ENCODE peak calls at places on chromosomes 5 and 9, in seven cellular contexts. P, C, S, M, N, J and A are unnamed samples.

GRCh38 chr5:110321117-110321516 is 405.4 kb downstream of the TMEM232 start:
- DNase-seq in P (no peak), N (no peak), S (no peak), M (no peak), C (no peak), J (no peak), A (no peak)

GRCh38 chr9:29285818-29286217 is 1712.5 kb upstream of the C9orf72 start:
- DNase-seq in J (no peak), N (no peak), P (no peak), S (no peak), C (no peak), M (no peak), A (no peak)

GRCh38 chr5:54758038-54758437 is 227.4 kb downstream of the ESM1 start:
- DNase-seq in C (no peak), N (no peak), P (no peak), J (no peak), S (no peak), M (no peak), A (no peak)

GRCh38 chr9:133657120-133657661 is 21.0 kb downstream of the DBH start:
- DNase-seq in J (no peak), S (no peak), N (no peak), P (no peak), M (no peak), C (no peak), A (no peak)

GRCh38 chr5:29148581-29148980 is 2044.9 kb upstream of the CDH6 start:
- DNase-seq in J (no peak), M (no peak), N (no peak), S (no peak), P (no peak), C (no peak), A (no peak)

GRCh38 chr5:133757396-133757795 is 145.1 kb upstream of the FSTL4 start:
- DNase-seq in C (no peak), J (no peak), S (no peak), M (no peak), N (no peak), P (no peak), A (no peak)

GRCh38 chr5:57680686-57681085 is 198.1 kb upstream of the ACTBL2 start:
- DNase-seq in S (no peak), M (no peak), P (no peak), J (no peak), N (no peak), C (no peak), A (no peak)

GRCh38 chr9:21056931-21057330 is 20.8 kb downstream of the IFNB1 start:
- DNase-seq in M (no peak), S (no peak), N (no peak), C (no peak), P (no peak), J (no peak), A (no peak)

GRCh38 chr5:167893271-167893670 is 398.2 kb upstream of the WWC1 start:
- DNase-seq in N (no peak), J (no peak), S (no peak), C (no peak), M (no peak), P (no peak), A (no peak)

GRCh38 chr5:133041910-133042309 is 9.9 kb upstream of the HSPA4 start:
- DNase-seq in J (no peak), M (no peak), S (no peak), N (no peak), P (no peak), C (no peak), A (no peak)

GRCh38 chr5:72138943-72139467 is 31.7 kb downstream of the MAP1B start:
- DNase-seq in P (no peak), S (no peak), M (no peak), J (no peak), N (no peak), C (no peak), A (no peak)

GRCh38 chr9:131304676-131305366 is 15.3 kb downstream of the PLPP7 start:
- DNase-seq in S (no peak), M (no peak), J (no peak), C (peak), N (no peak), P (no peak), A (no peak)

GRCh38 chr5:8184455-8185063 is 315.6 kb downstream of the MTRR start:
- DNase-seq in C (peak), S (peak), N (peak), J (peak), P (no peak), M (no peak), A (peak)

GRCh38 chr9:90783552-90783951 is 18.1 kb upstream of the SYK start:
- DNase-seq in P (no peak), N (no peak), M (no peak), S (no peak), J (no peak), C (no peak), A (no peak)

GRCh38 chr9:1366300-1366699 is 316.1 kb downstream of the DMRT2 start:
- DNase-seq in S (no peak), C (no peak), N (no peak), J (no peak), P (no peak), M (no peak), A (no peak)

GRCh38 chr5:11384441-11385250 is 519.6 kb downstream of the CTNND2 start:
- DNase-seq in S (no peak), C (peak), M (no peak), P (no peak), J (no peak), N (peak), A (no peak)

GRCh38 chr5:31921852-31922305 is 252.2 kb downstream of the GOLPH3 start:
- DNase-seq in J (no peak), N (no peak), P (no peak), C (no peak), M (no peak), S (no peak), A (no peak)

GRCh38 chr5:151164687-151165392 is 7.3 kb upstream of the ANXA6 start:
- DNase-seq in N (peak), S (peak), P (no peak), C (peak), J (peak), M (peak), A (peak)

GRCh38 chr9:34242830-34243229 is 64.0 kb downstream of the UBAP1 start:
- DNase-seq in C (no peak), N (no peak), J (no peak), M (no peak), S (no peak), P (no peak), A (no peak)

GRCh38 chr5:1031306-1031959 is 22.8 kb downstream of the NKD2 start:
- DNase-seq in S (no peak), C (peak), J (no peak), P (no peak), N (no peak), M (no peak), A (no peak)

GRCh38 chr9:19788152-19788551 is 685 bp downstream of the SLC24A2 start:
- DNase-seq in N (no peak), P (no peak), C (peak), M (no peak), J (no peak), S (no peak), A (no peak)

GRCh38 chr5:123810911-123811310 is 298.9 kb downstream of the CSNK1G3 start:
- DNase-seq in C (no peak), M (no peak), P (no peak), S (no peak), N (no peak), J (no peak), A (no peak)

GRCh38 chr9:20364954-20365353 is 257.3 kb downstream of the MLLT3 start:
- DNase-seq in J (no peak), P (no peak), N (no peak), C (no peak), S (no peak), M (no peak), A (no peak)

GRCh38 chr5:150489358-150490295 is 18.3 kb upstream of the NDST1 start:
- DNase-seq in C (no peak), M (no peak), S (peak), N (no peak), P (peak), J (no peak), A (peak)

GRCh38 chr9:131954299-131954698 is 125.4 kb downstream of the MED27 start:
- DNase-seq in P (no peak), J (no peak), M (peak), S (no peak), C (no peak), N (no peak), A (no peak)

GRCh38 chr9:33289501-33289900 is 815 bp upstream of the NFX1 start:
- DNase-seq in M (no peak), S (no peak), N (no peak), J (no peak), C (peak), P (no peak), A (peak)

GRCh38 chr9:14415947-14416346 is 102.0 kb upstream of the NFIB start:
- DNase-seq in P (no peak), M (no peak), N (no peak), C (no peak), J (no peak), S (no peak), A (no peak)

GRCh38 chr9:18896531-18897179 is 136.4 kb downstream of the SAXO1 start:
- DNase-seq in P (peak), J (no peak), M (no peak), N (no peak), S (no peak), C (no peak), A (no peak)

GRCh38 chr5:27598576-27598975 is 560.2 kb upstream of the CDH9 start:
- DNase-seq in S (no peak), N (no peak), C (no peak), M (no peak), P (no peak), J (no peak), A (no peak)

GRCh38 chr5:67211926-67212325 is 15.3 kb upstream of the CD180 start:
- DNase-seq in M (no peak), S (no peak), P (no peak), N (no peak), J (no peak), C (no peak), A (no peak)

GRCh38 chr9:37929441-37929895 is 25.5 kb upstream of the SLC25A51 start:
- DNase-seq in N (no peak), P (peak), M (peak), C (no peak), S (no peak), J (no peak), A (no peak)

GRCh38 chr9:31736581-31737179 is 647.8 kb upstream of the ACO1 start:
- DNase-seq in M (no peak), S (no peak), N (no peak), C (no peak), P (no peak), J (no peak), A (no peak)

GRCh38 chr9:112771359-112772214 is 21.0 kb downstream of the SNX30 start:
- DNase-seq in S (no peak), J (no peak), M (no peak), N (no peak), P (no peak), C (no peak), A (no peak)

GRCh38 chr9:26856413-26857032 is 36.1 kb downstream of the CAAP1 start:
- DNase-seq in C (peak), M (peak), P (peak), N (no peak), S (no peak), J (peak), A (peak)

GRCh38 chr5:35229076-35230042 is 928 bp downstream of the PRLR start:
- DNase-seq in S (peak), P (peak), C (peak), M (no peak), N (peak), J (no peak), A (peak)

GRCh38 chr5:56003633-56004032 is 8.9 kb upstream of the IL6ST start:
- DNase-seq in M (no peak), S (no peak), C (no peak), P (no peak), N (no peak), J (no peak), A (no peak)

GRCh38 chr5:14101922-14102321 is 41.2 kb upstream of the TRIO start:
- DNase-seq in S (no peak), N (no peak), M (no peak), J (no peak), P (no peak), C (no peak), A (no peak)

GRCh38 chr9:110095238-110095637 is 112.7 kb downstream of the C9orf152 start:
- DNase-seq in S (no peak), N (no peak), C (no peak), P (no peak), J (no peak), M (no peak), A (no peak)

GRCh38 chr5:123599171-123599570 is 87.2 kb downstream of the CSNK1G3 start:
- DNase-seq in M (no peak), P (no peak), S (no peak), N (no peak), J (no peak), C (no peak), A (no peak)

DNA sequence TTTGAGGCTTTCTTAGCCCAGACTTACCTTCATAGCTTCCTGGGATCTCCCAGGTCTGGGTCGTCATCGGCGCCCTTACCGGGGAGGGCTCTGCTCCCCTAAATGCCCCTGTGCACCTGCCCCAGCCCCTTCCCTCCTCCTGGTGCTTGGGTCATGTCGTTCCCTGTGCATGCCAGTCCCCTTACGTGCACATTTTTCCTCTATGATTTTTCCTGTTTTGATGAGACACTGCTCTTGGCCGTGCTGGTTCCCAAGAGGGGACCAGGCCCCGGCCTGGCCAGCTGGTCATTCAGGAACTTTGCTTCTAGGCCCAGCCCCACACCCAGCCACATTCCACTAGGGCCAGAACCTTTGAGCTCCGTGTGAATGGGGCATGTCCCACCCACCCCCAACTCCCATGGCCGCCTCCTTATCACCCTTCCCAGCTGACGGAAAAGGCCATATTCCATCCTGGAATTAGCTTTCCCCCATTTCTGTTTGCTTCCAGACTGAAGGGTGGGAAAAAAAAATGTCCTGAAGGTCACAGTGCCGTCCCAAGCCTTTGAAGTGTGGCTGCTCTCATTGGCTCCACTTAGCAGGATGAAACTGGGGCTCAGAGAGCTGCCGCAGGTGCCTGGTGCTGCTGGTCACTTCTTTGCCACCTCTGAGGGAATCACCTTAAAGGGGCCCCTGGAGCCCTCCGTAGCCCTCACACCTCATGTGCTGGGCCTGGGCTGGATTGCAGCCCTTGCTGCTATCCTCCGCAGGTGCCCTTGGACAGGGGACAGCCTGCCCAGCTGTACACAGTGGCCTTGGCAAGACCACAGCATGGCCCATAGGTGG is 25.1 kb downstream of the ERGIC1 start:
- DNase-seq in P (no peak), S (no peak), J (peak), M (no peak), N (peak), C (no peak), A (peak)
- TF ChIP-seq POLR2AphosphoS5 in P (no peak), S (no peak), J (peak), M (no peak), N (peak), C (no peak), A (no peak)

GRCh38 chr9:115522928-115523327 is 405.0 kb upstream of the TNC start:
- DNase-seq in N (no peak), C (no peak), P (no peak), M (no peak), S (no peak), J (no peak), A (no peak)

GRCh38 chr9:115520626-115521025 is 402.7 kb upstream of the TNC start:
- DNase-seq in C (no peak), M (no peak), S (no peak), N (no peak), J (no peak), P (no peak), A (no peak)

GRCh38 chr9:115525438-115526058 is 407.6 kb upstream of the TNC start:
- DNase-seq in C (no peak), J (no peak), P (no peak), N (no peak), S (no peak), M (no peak), A (peak)

DNA sequence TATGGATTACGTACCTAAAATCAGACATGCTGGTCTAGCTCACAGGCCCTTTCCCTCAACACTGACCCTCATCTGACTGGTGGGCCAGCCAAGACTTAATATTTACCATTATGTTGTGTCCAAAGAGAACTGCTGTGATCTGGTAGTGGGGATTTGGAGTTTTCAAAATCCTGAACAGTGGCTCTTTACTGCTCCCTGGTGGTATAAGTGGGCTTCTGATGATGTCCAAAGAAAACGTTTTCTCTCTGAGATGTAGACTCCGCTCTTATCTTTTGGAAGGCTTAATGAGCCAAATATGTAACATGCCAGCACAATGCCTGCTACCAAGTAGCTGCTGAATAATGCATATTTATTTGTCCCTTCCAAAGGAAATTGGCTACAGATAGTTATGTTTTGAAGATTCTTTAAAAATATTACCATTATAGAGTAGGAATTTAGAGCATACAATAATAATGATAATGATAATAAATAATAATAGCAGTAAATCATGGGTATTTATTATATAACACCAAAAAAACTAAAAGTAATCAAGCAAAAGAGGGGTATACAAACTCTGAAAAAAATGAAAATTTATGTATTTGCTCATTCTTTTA is 406.6 kb upstream of the TNC start:
- DNase-seq in C (peak), J (peak), N (no peak), M (peak), S (peak), P (no peak), A (peak)
- TF ChIP-seq POLR2AphosphoS5 in C (no peak), J (no peak), N (no peak), M (no peak), S (no peak), P (no peak), A (no peak)

DNA sequence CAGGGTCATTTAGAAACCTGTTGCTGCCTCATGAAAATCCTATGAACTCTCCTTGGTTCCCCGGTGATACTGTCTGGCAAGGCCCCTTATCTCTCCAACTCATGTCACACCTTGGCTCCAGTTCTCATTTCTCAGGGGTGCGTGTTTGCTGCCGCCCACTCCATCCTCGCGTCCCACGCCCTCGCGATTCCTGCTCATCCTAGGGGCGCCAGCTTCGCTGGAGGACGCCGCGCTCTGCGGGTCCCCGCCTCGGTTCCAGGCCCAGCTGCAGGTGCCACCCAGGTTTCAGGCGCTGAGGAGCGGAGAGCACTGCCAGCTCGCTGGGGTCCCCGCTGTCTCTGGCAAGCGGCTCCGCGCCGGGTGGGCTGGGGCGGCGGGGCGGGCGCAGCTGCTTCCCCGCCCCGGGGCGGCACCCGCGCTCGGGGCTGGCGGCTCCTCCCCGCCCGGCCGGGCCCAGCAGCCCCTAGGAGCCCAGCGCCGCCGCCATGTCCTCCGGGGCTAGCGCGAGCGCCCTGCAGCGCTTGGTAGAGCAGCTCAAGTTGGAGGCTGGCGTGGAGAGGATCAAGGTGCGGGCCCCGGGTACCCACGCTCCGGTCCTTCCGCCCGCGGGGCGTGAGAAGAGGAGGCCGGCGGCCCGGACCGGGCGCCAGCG is at the start of gene GNG10:
- DNase-seq in P (no peak), S (peak), N (peak), C (peak), M (no peak), J (no peak), A (peak)
- TF ChIP-seq POLR2AphosphoS5 in P (no peak), S (no peak), N (peak), C (peak), M (peak), J (peak), A (peak)

GRCh38 chr5:157971466-157972324 is 112.8 kb upstream of the CLINT1 start:
- DNase-seq in J (no peak), P (no peak), M (no peak), C (no peak), S (no peak), N (no peak), A (no peak)
- TF ChIP-seq POLR2AphosphoS5 in J (no peak), P (no peak), M (no peak), C (no peak), S (no peak), N (no peak), A (no peak)

GRCh38 chr5:16791036-16791705 is 144.9 kb downstream of the MYO10 start:
- DNase-seq in N (no peak), C (peak), S (peak), J (peak), M (peak), P (peak), A (no peak)
- TF ChIP-seq POLR2AphosphoS5 in N (no peak), C (no peak), S (no peak), J (no peak), M (no peak), P (no peak), A (no peak)